ENCODE peak calls at places on chromosomes 11 and 22, in five cellular contexts. H is kidney glomerular epithelial cell; Z is activated T-cell treated with anti-CD3 and anti-CD28 coated beads, Interleukin-2, amount 50 U/mL, for 24 hours; O is caudate nucleus; T is T-helper 1 cell. I is an unnamed sample.

GRCh38 chr22:25774575-25775026 is 32.6 kb downstream of the MYO18B start:
- DNase-seq in H (no peak), Z (no peak), O (no peak), T (no peak), I (no peak)

GRCh38 chr11:82003671-82004148 is 730.0 kb downstream of the FAM181B start:
- DNase-seq in H (peak; percentile 40), Z (no peak), O (no peak), T (no peak), I (no peak)

GRCh38 chr11:118621071-118621815 is 13.8 kb downstream of the PHLDB1 start:
- DNase-seq in H (peak; percentile 78), Z (peak; percentile 56), O (peak; percentile 85), T (no peak), I (peak; percentile 85)

GRCh38 chr22:30902496-30903357 is 65.8 kb downstream of the MORC2 start:
- DNase-seq in H (no peak), Z (no peak), O (no peak), T (no peak), I (no peak)

GRCh38 chr11:44766972-44767278 is 40.2 kb downstream of the TSPAN18 start:
- DNase-seq in H (no peak), Z (no peak), O (no peak), T (no peak), I (peak; percentile 60)

GRCh38 chr11:119334173-119334930 is at the start of gene RNF26:
- DNase-seq in H (peak; percentile 95), Z (peak; percentile 94), O (peak; percentile 97), T (peak; percentile 91), I (peak; percentile 99)

GRCh38 chr11:92269021-92269420 is 44.4 kb downstream of the FAT3 start:
- DNase-seq in H (peak; percentile 94), Z (no peak), O (no peak), T (no peak), I (no peak)

GRCh38 chr11:110159491-110159890 is 66.3 kb downstream of the ZC3H12C start:
- DNase-seq in H (no peak), Z (no peak), O (no peak), T (no peak), I (no peak)

GRCh38 chr11:134466035-134466908 is 54.2 kb upstream of the B3GAT1 start:
- DNase-seq in H (no peak), Z (no peak), O (no peak), T (no peak), I (no peak)

GRCh38 chr11:33779849-33780528 is 5.7 kb upstream of the FBXO3 start:
- DNase-seq in H (peak; percentile 64), Z (no peak), O (no peak), T (no peak), I (no peak)

GRCh38 chr22:31623634-31624312 is 38.2 kb downstream of the PISD start:
- DNase-seq in H (no peak), Z (no peak), O (no peak), T (no peak), I (no peak)

GRCh38 chr22:30822216-30823014 is 127.7 kb downstream of the OSBP2 start:
- DNase-seq in H (no peak), Z (no peak), O (no peak), T (no peak), I (no peak)

GRCh38 chr11:128195057-128195751 is 392.2 kb downstream of the ETS1 start:
- DNase-seq in H (no peak), Z (no peak), O (no peak), T (peak; percentile 32), I (no peak)

GRCh38 chr22:46007848-46008261 is 30.9 kb upstream of the WNT7B start:
- DNase-seq in H (peak; percentile 88), Z (no peak), O (no peak), T (no peak), I (peak; percentile 94)

GRCh38 chr11:65435330-65435931 is 12.8 kb downstream of the NEAT1 start:
- DNase-seq in H (no peak), Z (no peak), O (no peak), T (no peak), I (peak; percentile 51)

I was measured in right atrium auricular region.